ENCODE peak calls at places on chromosomes 2 and 18, in eight cellular contexts. B is stimulated activated naive B cell treated with anti-CD40 and anti-IgM and Interleukin-4, amounts not matched to agents 10 μg/mL and 1 μg/mL and 100 μg/mL, for 72 hours; P is frontal cortex; A is Karpas-422; C is SK-N-SH; Q is GM12865; N is HFFc6; L is kidney. W is an unnamed sample.

GRCh38 chr18:30763913-30764350 is 278.6 kb downstream of the DSC3 start:
- DNase-seq in B (no peak), P (no peak), A (no peak), C (no peak), Q (no peak), N (no peak), L (no peak), W (no peak)

GRCh38 chr2:68100189-68100588 is 37.4 kb upstream of the C1D start:
- DNase-seq in B (no peak), P (no peak), A (no peak), C (no peak), Q (no peak), N (no peak), L (no peak), W (no peak)

GRCh38 chr18:59767732-59768131 is 70.5 kb upstream of the CCBE1 start:
- DNase-seq in B (no peak), P (no peak), A (no peak), C (no peak), Q (no peak), N (peak; percentile 53), L (no peak), W (no peak)

GRCh38 chr2:55553321-55553720 is 33.8 kb downstream of the CFAP36 start:
- DNase-seq in B (no peak), P (no peak), A (no peak), C (no peak), Q (no peak), N (no peak), L (no peak), W (no peak)

GRCh38 chr2:32910883-32911598 is 35.7 kb upstream of the LTBP1 start:
- DNase-seq in B (no peak), P (no peak), A (peak; percentile 82), C (no peak), Q (peak; percentile 75), N (no peak), L (no peak), W (peak; percentile 34)

GRCh38 chr2:171244466-171244969 is 83.8 kb upstream of the TLK1 start:
- DNase-seq in B (no peak), P (no peak), A (no peak), C (no peak), Q (no peak), N (peak; percentile 74), L (no peak), W (no peak)

GRCh38 chr2:10561636-10562035 is 113.5 kb upstream of the ODC1 start:
- DNase-seq in B (no peak), P (no peak), A (no peak), C (peak; percentile 88), Q (no peak), N (no peak), L (peak; percentile 29), W (no peak)

GRCh38 chr18:42183746-42184145 is 228.7 kb downstream of the PIK3C3 start:
- DNase-seq in B (no peak), P (no peak), A (no peak), C (no peak), Q (no peak), N (peak; percentile 84), L (no peak), W (no peak)

GRCh38 chr2:200405599-200406298 is 99.3 kb downstream of the SPATS2L start:
- DNase-seq in B (no peak), P (no peak), A (no peak), C (no peak), Q (peak; percentile 18), N (peak; percentile 93), L (no peak), W (no peak)

GRCh38 chr18:7921938-7922587 is 354.9 kb downstream of the PTPRM start:
- DNase-seq in B (no peak), P (no peak), A (no peak), C (no peak), Q (no peak), N (peak; percentile 42), L (no peak), W (no peak)

GRCh38 chr18:25316619-25317018 is 35.3 kb downstream of the ZNF521 start:
- DNase-seq in B (no peak), P (no peak), A (no peak), C (no peak), Q (no peak), N (no peak), L (no peak), W (no peak)

GRCh38 chr2:151786493-151786892 is 41.7 kb downstream of the ARL5A start:
- DNase-seq in B (no peak), P (no peak), A (no peak), C (no peak), Q (no peak), N (no peak), L (no peak), W (no peak)

GRCh38 chr2:226799976-226800940 is 638 bp upstream of the IRS1 start:
- DNase-seq in B (no peak), P (peak; percentile 38), A (no peak), C (peak; percentile 25), Q (no peak), N (no peak), L (peak; percentile 84), W (peak; percentile 19)

GRCh38 chr18:46281185-46282176 is 177.3 kb downstream of the HAUS1 start:
- DNase-seq in B (peak; percentile 41), P (peak; percentile 19), A (peak; percentile 85), C (peak; percentile 74), Q (peak; percentile 64), N (peak; percentile 77), L (peak; percentile 82), W (peak; percentile 12)

GRCh38 chr18:11591957-11592356 is 17.4 kb upstream of the SLC35G4 start:
- DNase-seq in B (no peak), P (no peak), A (peak; percentile 43), C (no peak), Q (no peak), N (no peak), L (no peak), W (no peak)

GRCh38 chr2:48312126-48312525 is 217.8 kb upstream of the STON1 start:
- DNase-seq in B (no peak), P (no peak), A (no peak), C (no peak), Q (no peak), N (peak; percentile 40), L (no peak), W (no peak)

GRCh38 chr2:228657807-228658402 is 476.4 kb upstream of the SPHKAP start:
- DNase-seq in B (no peak), P (no peak), A (peak; percentile 87), C (peak; percentile 18), Q (peak; percentile 50), N (peak; percentile 63), L (no peak), W (no peak)

GRCh38 chr2:95062716-95063400 is 37.4 kb downstream of the MAL start:
- DNase-seq in B (no peak), P (no peak), A (no peak), C (no peak), Q (peak; percentile 73), N (no peak), L (no peak), W (no peak)

GRCh38 chr2:172928754-172929153 is 146.9 kb upstream of the MAP3K20 start:
- DNase-seq in B (no peak), P (no peak), A (no peak), C (no peak), Q (no peak), N (peak; percentile 37), L (no peak), W (no peak)

W was measured in GM06990.